ENCODE peak calls at places on chromosomes 3 and 15, in four cellular contexts. X is brain microvascular endothelial cell, D is spleen, Q is fibroblast of lung. I is an unnamed sample.

GRCh38 chr15:68644996-68645395 is 66.2 kb downstream of the CORO2B start:
- DNase-seq in X (no peak), D (peak), Q (no peak), I (no peak)

GRCh38 chr3:197309528-197310361 is 11.3 kb upstream of the DLG1 start:
- DNase-seq in X (peak), D (no peak), Q (peak), I (no peak)

GRCh38 chr3:186261638-186262037 is 100.4 kb downstream of the DGKG start:
- DNase-seq in X (no peak), D (no peak), Q (no peak), I (no peak)

GRCh38 chr3:36907911-36908646 is 36.8 kb downstream of the TRANK1 start:
- DNase-seq in X (peak), D (peak), Q (peak), I (peak)

GRCh38 chr3:32392530-32393302 is 1.1 kb downstream of the CMTM7 start:
- DNase-seq in X (peak), D (no peak), Q (peak), I (no peak)

GRCh38 chr15:31024979-31025378 is 33.6 kb upstream of the MTMR10 start:
- DNase-seq in X (peak), D (no peak), Q (no peak), I (no peak)

GRCh38 chr3:98025392-98025791 is 9.7 kb downstream of the GABRR3 start:
- DNase-seq in X (no peak), D (no peak), Q (no peak), I (no peak)

GRCh38 chr3:62325896-62326295 is 47.5 kb downstream of the FEZF2 start:
- DNase-seq in X (no peak), D (no peak), Q (no peak), I (no peak)

GRCh38 chr3:152466784-152467183 is 198.1 kb downstream of the MBNL1 start:
- DNase-seq in X (peak), D (no peak), Q (peak), I (no peak)

GRCh38 chr3:63611382-63611781 is 41.1 kb upstream of the SNTN start:
- DNase-seq in X (no peak), D (no peak), Q (no peak), I (no peak)

GRCh38 chr3:124420392-124420791 is 309.9 kb upstream of the UMPS start:
- DNase-seq in X (no peak), D (no peak), Q (no peak), I (no peak)

GRCh38 chr15:84844964-84845363 is 27.8 kb downstream of the ALPK3 start:
- DNase-seq in X (no peak), D (no peak), Q (no peak), I (no peak)

GRCh38 chr3:140910860-140911259 is 30.8 kb upstream of the SLC25A36 start:
- DNase-seq in X (no peak), D (no peak), Q (peak), I (no peak)
- H3K4me3 ChIP-seq in X (peak), D (peak), Q (no peak), I (no peak)

GRCh38 chr15:56805466-56806146 is 72.3 kb upstream of the ZNF280D start:
- DNase-seq in X (peak), D (no peak), Q (peak), I (no peak)
- H3K27ac ChIP-seq in X (peak), D (no peak), Q (no peak), I (peak)

DNA sequence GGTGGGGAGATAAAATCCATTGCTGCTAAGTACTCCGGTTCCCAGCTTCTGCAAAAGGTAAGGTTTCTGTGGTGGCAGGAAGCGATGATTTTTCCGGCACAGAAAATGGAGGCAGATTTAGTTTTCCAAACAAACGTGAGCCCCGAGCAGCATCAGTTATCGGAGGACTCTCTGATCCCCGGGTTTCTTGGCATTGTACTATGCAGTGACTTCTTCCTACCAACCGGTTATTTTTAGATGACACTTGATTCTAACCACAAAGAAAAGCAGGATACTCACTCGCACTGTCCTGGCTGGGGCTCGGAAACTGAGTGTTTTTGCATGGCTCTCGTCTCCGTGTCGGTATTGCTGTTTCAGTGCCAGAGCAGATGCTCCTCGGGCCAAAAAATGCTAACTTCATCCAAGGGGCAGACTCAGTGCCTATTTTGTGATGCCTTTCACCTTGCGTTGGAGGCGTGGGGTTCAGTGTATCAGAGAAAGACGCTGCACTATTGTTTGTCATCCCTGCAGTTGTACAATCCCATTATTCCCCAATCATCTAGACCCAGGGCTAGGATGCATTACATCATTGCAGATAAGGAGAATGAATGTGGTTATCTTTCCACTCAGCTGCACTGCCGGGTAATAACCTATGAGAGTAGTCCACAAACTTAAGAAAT is 1.3 kb downstream of the CACNA2D3 start:
- DNase-seq in X (no peak), D (no peak), Q (no peak), I (no peak)
- H3K4me3 ChIP-seq in X (no peak), D (peak), Q (no peak), I (no peak)

DNA sequence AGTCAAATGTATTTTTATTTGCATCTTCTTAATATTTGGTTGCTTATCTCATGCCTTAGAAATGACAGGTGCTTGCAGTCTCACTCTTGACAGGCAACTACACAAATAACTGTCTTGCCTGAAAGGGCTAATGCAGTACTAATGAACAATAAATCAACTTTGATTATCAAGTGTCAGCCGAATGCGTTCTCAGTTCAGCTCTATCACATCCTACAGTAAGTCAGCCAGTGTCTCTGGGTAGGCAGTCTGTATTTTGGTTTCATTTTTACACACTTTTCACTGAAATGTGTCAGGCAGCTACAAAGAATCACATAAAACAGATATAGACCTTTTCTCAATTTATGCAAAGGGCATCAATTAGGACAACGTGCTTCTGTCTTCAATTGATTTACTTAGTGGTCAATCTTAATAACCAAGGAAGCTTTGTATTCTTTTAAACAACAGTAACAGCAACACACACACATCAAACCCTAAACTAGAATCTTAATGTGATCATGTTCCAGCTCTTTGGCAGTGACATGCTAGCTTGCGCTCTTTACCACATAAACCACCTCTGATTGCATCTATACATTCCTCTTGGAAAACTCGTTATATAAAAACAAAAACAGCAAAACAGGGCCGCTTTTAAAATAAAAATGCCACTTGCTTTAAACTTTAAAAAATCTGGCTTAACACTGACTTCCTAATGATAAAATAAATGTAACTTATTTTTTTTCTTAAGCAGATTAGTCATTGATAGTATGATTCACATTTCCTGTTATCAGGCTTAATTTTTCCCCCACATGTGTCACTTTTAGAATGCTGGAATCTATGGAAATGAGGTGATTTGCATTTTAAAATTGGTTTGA is 520.4 kb downstream of the FOXP1 start:
- DNase-seq in X (peak), D (no peak), Q (peak), I (no peak)
- H3K27ac ChIP-seq in X (peak), D (peak), Q (peak), I (peak)

GRCh38 chr3:24348348-24348747 is 146.3 kb downstream of the THRB start:
- DNase-seq in X (no peak), D (no peak), Q (no peak), I (no peak)

GRCh38 chr3:24341668-24342067 is 153.0 kb downstream of the THRB start:
- DNase-seq in X (peak), D (no peak), Q (no peak), I (no peak)

GRCh38 chr3:24343084-24343783 is 151.4 kb downstream of the THRB start:
- DNase-seq in X (peak), D (no peak), Q (peak), I (no peak)

GRCh38 chr3:24342275-24342674 is 152.4 kb downstream of the THRB start:
- DNase-seq in X (no peak), D (no peak), Q (no peak), I (no peak)

GRCh38 chr3:24344784-24345439 is 149.7 kb downstream of the THRB start:
- DNase-seq in X (no peak), D (no peak), Q (peak), I (no peak)
- H3K4me3 ChIP-seq in X (no peak), D (no peak), Q (no peak), I (no peak)

GRCh38 chr3:111666041-111666735 is 71.0 kb upstream of the ZBED2 start:
- DNase-seq in X (no peak), D (no peak), Q (no peak), I (no peak)

GRCh38 chr3:111668912-111669488 is 73.9 kb upstream of the ZBED2 start:
- DNase-seq in X (no peak), D (no peak), Q (peak), I (no peak)

GRCh38 chr3:111667170-111667569 is 72.0 kb upstream of the ZBED2 start:
- DNase-seq in X (no peak), D (peak), Q (no peak), I (no peak)

GRCh38 chr3:111668321-111668720 is 73.2 kb upstream of the ZBED2 start:
- DNase-seq in X (no peak), D (no peak), Q (no peak), I (no peak)

DNA sequence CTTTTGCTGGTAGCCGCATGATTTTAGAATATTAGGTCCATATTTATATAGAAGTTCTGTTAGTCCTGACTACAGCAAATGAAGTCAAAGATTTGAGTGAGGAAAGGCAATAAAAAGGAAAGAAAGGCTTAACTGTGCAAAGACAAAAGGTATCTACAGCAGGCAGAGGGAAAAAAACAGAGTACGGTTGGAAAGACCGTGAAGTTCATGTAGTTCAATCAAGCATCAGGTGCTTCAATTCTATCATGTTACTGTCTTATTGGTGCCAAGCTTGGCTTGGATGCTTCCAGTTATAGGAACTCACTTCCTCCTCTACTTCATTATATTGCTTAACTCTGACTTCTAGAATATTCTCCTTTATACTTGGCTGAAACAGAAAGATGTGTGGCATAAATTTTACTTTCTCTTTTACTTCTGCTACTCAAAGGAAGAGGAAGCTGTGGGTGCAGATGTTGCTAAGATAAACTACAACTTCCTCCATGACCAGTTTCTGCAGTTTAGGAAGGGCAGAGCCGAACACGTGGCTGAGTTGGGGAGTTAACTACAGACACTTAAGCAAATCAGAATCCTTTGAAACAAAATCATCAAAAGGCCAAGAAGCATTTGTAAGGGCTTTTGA is 72.6 kb upstream of the ZBED2 start:
- DNase-seq in X (peak), D (peak), Q (peak), I (no peak)
- H3K27ac ChIP-seq in X (peak), D (peak), Q (no peak), I (no peak)